ENCODE peak calls at places on chromosomes 13 and 19, in nine cellular contexts. U is left ventricle myocardium inferior; C is suprapubic skin; N is heart left ventricle; Q is Peyer's patch; T is thyroid gland; G is lower lobe of right lung; D is CD8-positive, alpha-beta T cell; E is pancreas. H is an unnamed sample. For H3K4me1, the result is how much of the 10 kb centered on the place peaks cover.

GRCh38 chr13:51397262-51397933 is 55.4 kb downstream of the INTS6 start:
- DNase-seq in G (no peak), C (peak), U (no peak), N (no peak), E (no peak), Q (no peak), T (peak), D (no peak), H (peak)

GRCh38 chr13:30934381-30934780 is 1.9 kb downstream of the TEX26 start:
- DNase-seq in G (no peak), N (no peak), Q (no peak), C (no peak), T (no peak), E (no peak), D (no peak), U (no peak), H (no peak)

GRCh38 chr19:7605490-7606222 is 10.0 kb downstream of the CAMSAP3 start:
- DNase-seq in U (no peak), E (peak), D (no peak), N (no peak), C (no peak), T (no peak), Q (no peak), G (no peak), H (no peak)

GRCh38 chr19:49427855-49428546 is 2.8 kb downstream of the GFY start:
- DNase-seq in N (no peak), D (peak), U (no peak), C (no peak), Q (no peak), E (no peak), G (no peak), T (no peak), H (no peak)

GRCh38 chr13:34671136-34671535 is 270.9 kb upstream of the NBEA start:
- DNase-seq in N (peak), D (no peak), T (peak), G (no peak), U (no peak), Q (no peak), E (no peak), C (no peak), H (peak)

GRCh38 chr19:51948979-51949378 is 21.7 kb downstream of the ZNF613 start:
- DNase-seq in E (no peak), G (no peak), U (peak), T (peak), Q (no peak), D (no peak), N (peak), C (no peak), H (no peak)

GRCh38 chr13:23985846-23986245 is 88.5 kb upstream of the C1QTNF9B start:
- DNase-seq in E (no peak), D (no peak), T (no peak), N (no peak), Q (no peak), U (no peak), C (no peak), G (no peak), H (no peak)

GRCh38 chr13:70856706-70857105 is 748.5 kb upstream of the KLHL1 start:
- DNase-seq in T (no peak), G (no peak), C (no peak), U (no peak), E (no peak), N (no peak), Q (no peak), D (no peak), H (no peak)

DNA sequence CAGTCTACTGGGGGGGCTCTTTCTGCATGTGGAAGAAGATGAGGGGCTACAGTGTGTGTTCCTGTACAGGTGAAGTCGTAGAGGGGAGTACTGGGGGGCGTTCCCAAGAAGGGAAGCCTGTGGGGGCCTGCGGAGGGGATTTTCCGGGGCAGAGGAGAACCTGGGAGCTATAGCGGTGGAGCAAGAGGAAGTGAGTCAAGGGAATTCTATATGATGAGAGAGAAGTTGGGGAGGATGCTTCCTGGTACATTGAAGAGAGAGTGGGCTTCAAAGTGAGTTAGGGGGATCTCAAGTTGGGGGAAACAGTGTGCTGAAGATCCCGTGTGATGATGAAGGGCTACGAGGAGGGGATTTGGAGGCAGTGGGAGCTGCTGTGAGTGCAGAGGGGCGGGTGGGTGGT is 1.9 kb upstream of the CACNG8 start:
- DNase-seq in N (no peak), D (no peak), U (no peak), Q (no peak), C (no peak), G (no peak), T (no peak), E (no peak), H (no peak)
- H3K4me3 ChIP-seq in N (no peak), D (no peak), U (no peak), Q (no peak), C (no peak), G (no peak), T (no peak), E (no peak), H (no peak)

DNA sequence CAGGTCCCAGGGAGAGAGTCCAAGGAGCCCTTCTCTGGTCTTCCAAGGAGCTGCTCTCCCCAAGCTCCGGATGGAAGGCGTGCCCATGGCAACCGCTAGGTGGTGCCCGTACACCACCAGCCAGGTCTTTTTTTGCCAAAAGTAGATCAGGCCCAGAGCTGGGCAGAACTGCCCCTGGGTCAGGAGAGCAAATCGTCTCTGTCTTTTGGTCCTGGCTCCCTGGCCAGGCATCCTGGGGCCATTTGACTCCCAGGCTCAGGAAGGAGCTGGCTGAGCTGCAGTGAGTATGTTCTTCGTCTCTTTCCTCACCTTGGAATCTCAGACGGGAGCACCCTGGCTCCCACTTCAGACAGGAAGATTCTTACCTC is 24.6 kb upstream of the BCL3 start:
- DNase-seq in E (peak), Q (peak), N (peak), D (peak), T (peak), C (peak), U (peak), G (peak), H (peak)
- TF ChIP-seq CTCF in E (peak), Q (peak), N (peak), D (peak), T (peak), C (peak), U (peak), G (peak), H (peak)

DNA sequence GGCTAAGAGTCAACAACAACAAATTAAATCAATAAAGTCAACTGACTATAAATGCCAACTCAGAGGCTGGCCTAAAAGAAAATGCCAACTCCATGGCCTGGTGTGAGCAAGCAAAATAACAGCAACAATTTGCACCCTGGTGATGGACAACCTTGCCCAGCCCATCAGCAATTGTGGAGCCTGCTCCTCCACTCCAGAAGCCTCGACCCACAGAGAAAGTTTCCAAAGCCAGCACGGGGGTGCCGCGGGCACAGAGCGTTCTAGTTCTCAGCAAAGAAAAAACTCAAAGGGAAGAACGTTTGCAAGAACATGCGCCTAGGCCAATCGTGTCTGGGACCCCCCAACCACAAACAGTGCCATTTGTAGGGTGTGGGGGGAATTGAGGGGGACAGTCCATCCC is 11.3 kb downstream of the EPS15L1 start:
- DNase-seq in D (no peak), E (no peak), U (no peak), C (no peak), N (no peak), Q (no peak), T (no peak), G (no peak), H (no peak)
- H3K4me1 ChIP-seq in D (half or more), E (under half), U (half or more), C (half or more), N (half or more), Q (under half), T (half or more), G (under half), H (under half)

GRCh38 chr19:10720607-10721125 is 2.8 kb downstream of the DNM2 start:
- DNase-seq in C (no peak), D (no peak), Q (no peak), N (no peak), T (no peak), E (no peak), U (no peak), G (no peak), H (no peak)

GRCh38 chr19:10719466-10719961 is 1.6 kb downstream of the DNM2 start:
- DNase-seq in E (no peak), D (no peak), C (no peak), Q (peak), N (no peak), T (no peak), U (no peak), G (no peak), H (no peak)

GRCh38 chr19:10717356-10718204 is at the start of gene DNM2:
- DNase-seq in Q (peak), E (peak), G (peak), C (peak), U (peak), N (peak), D (peak), T (peak), H (peak)

GRCh38 chr19:10718205-10719196 is 622 bp downstream of the DNM2 start:
- DNase-seq in Q (peak), C (peak), D (peak), N (peak), E (peak), T (peak), U (peak), G (peak), H (no peak)

DNA sequence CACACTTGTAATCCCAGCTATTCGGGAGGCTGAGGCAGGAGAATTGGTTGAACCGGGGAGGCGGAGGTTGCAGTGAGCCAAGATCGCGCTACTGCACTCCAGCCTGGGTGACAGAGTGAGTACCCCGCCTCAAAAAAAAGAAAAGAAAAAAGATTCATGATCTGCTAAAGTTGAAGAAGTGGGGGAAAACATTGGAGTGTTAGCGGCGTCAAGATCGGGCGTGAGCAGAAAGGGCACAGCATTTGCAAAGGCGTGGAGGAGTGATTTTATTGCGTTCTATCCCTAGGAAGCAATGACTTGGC is 874 bp upstream of the DNM2 start:
- DNase-seq in C (no peak), E (no peak), U (no peak), T (no peak), Q (no peak), G (no peak), N (no peak), D (no peak), H (no peak)
- H3K4me3 ChIP-seq in C (peak), E (peak), U (peak), T (no peak), Q (peak), G (peak), N (no peak), D (peak), H (no peak)

GRCh38 chr19:45178262-45179062 is at the start of gene BLOC1S3:
- DNase-seq in N (peak), C (peak), T (peak), G (peak), E (peak), Q (peak), U (peak), D (peak), H (peak)
- TF ChIP-seq CTCF in N (peak), C (no peak), T (no peak), G (peak), E (peak), Q (peak), U (peak), D (no peak), H (peak)

DNA sequence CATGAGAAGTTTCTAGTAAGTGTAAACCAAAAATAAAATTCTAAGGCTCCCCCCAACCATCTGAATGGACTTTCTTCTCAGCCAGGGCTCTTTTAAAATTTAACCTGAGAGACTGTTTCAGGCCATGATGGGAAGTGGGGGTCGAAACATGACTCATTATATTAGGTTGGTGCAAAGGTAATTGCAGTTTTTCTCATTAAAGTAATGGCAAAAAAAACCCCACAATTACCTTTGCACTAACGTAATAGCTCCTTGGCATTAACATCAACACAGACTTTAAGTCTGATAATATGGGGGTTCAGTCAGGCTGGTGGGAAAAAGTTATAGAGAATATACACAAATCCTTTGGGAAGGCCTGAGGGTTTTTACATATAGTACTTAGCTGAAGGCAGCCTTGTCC is 9.4 kb upstream of the SPART start:
- DNase-seq in G (no peak), N (no peak), U (no peak), E (no peak), Q (no peak), T (no peak), C (no peak), D (no peak), H (no peak)
- H3K4me1 ChIP-seq in G (under half), N (under half), U (under half), E (under half), Q (under half), T (under half), C (under half), D (under half), H (under half)

H was measured in prostate gland.